ENCODE peak calls at places on chromosomes 1 and 21, in eight cellular contexts. U is K562, S is GM23338, G is transverse colon, A is SK-N-SH, Z is HL-60, L is upper lobe of left lung, R is breast epithelium. H is an unnamed sample.

GRCh38 chr1:23742670-23743286 is 493 bp upstream of the ELOA start:
- DNase-seq in S (peak; percentile 75), Z (peak; percentile 32), U (no peak), A (no peak), R (no peak), L (no peak), G (peak; percentile 44), H (no peak)

GRCh38 chr1:91589438-91589837 is 88.8 kb downstream of the CDC7 start:
- DNase-seq in G (no peak), A (no peak), R (no peak), S (peak; percentile 13), Z (no peak), U (no peak), L (no peak), H (no peak)

GRCh38 chr1:44289530-44289929 is 65.5 kb downstream of the ERI3 start:
- DNase-seq in G (peak; percentile 48), R (no peak), L (peak; percentile 29), Z (no peak), U (peak; percentile 24), A (no peak), S (peak; percentile 18), H (no peak)

GRCh38 chr1:44847786-44848185 is 4.7 kb upstream of the PTCH2 start:
- DNase-seq in L (no peak), Z (no peak), G (no peak), A (no peak), R (no peak), U (no peak), S (no peak), H (no peak)

GRCh38 chr1:177586429-177586828 is 383.4 kb downstream of the SEC16B start:
- DNase-seq in U (no peak), R (no peak), Z (no peak), G (no peak), L (no peak), A (no peak), S (no peak), H (no peak)

GRCh38 chr1:94562502-94563260 is 21.1 kb upstream of the F3 start:
- DNase-seq in S (no peak), R (no peak), G (peak; percentile 62), L (no peak), U (no peak), A (no peak), Z (no peak), H (no peak)

GRCh38 chr1:180282401-180282800 is 52.3 kb downstream of the LHX4 start:
- DNase-seq in R (no peak), G (no peak), S (no peak), A (no peak), L (no peak), U (no peak), Z (no peak), H (no peak)

GRCh38 chr21:24895885-24896734 is 711.2 kb downstream of the MRPL39 start:
- DNase-seq in G (peak; percentile 19), Z (peak; percentile 35), R (no peak), S (peak; percentile 66), L (no peak), A (peak; percentile 1), U (no peak), H (no peak)

GRCh38 chr1:201966171-201966570 is 10.9 kb downstream of the TIMM17A start:
- DNase-seq in U (no peak), Z (no peak), S (no peak), G (no peak), A (no peak), L (no peak), R (peak; percentile 1), H (no peak)

GRCh38 chr21:37006521-37007291 is at the start of gene RIPPLY3:
- DNase-seq in A (peak; percentile 75), U (no peak), S (peak; percentile 75), L (peak; percentile 83), R (no peak), G (no peak), Z (peak; percentile 8), H (no peak)

GRCh38 chr1:161739865-161740566 is 9.6 kb upstream of the DUSP12 start:
- DNase-seq in S (no peak), U (no peak), A (no peak), Z (peak; percentile 28), L (no peak), R (no peak), G (peak; percentile 30), H (no peak)

GRCh38 chr1:228010921-228011320 is 4.1 kb downstream of the WNT3A start:
- DNase-seq in R (peak; percentile 8), L (peak; percentile 23), U (peak; percentile 4), A (no peak), Z (no peak), S (no peak), G (no peak), H (peak; percentile 70)

GRCh38 chr1:229582011-229582694 is 23.6 kb upstream of the ABCB10 start:
- DNase-seq in S (no peak), Z (peak; percentile 51), G (peak; percentile 30), A (no peak), U (no peak), R (peak; percentile 31), L (no peak), H (no peak)

GRCh38 chr1:68294354-68295066 is 62.2 kb upstream of the WLS start:
- DNase-seq in G (no peak), S (no peak), R (no peak), A (no peak), L (no peak), U (no peak), Z (no peak), H (no peak)

GRCh38 chr1:116024629-116025028 is 48.3 kb downstream of the SLC22A15 start:
- DNase-seq in Z (peak; percentile 32), G (no peak), A (no peak), U (no peak), R (no peak), L (no peak), S (no peak), H (no peak)
- H3K4me3 ChIP-seq in Z (no peak overlapping the region), G (no peak overlapping the region), A (no peak overlapping the region), U (no peak overlapping the region), R (no peak overlapping the region), L (no peak overlapping the region), S (no peak overlapping the region), H (no peak overlapping the region)

GRCh38 chr1:12678820-12679219 is 34.9 kb downstream of the AADACL4 start:
- DNase-seq in Z (no peak), G (no peak), A (no peak), R (no peak), S (no peak), L (no peak), U (no peak), H (no peak)

GRCh38 chr1:12674358-12674757 is 30.5 kb downstream of the AADACL4 start:
- DNase-seq in A (no peak), R (no peak), U (no peak), G (no peak), Z (no peak), L (no peak), S (no peak), H (no peak)

GRCh38 chr1:12678350-12678749 is 34.5 kb downstream of the AADACL4 start:
- DNase-seq in L (no peak), G (no peak), R (peak; percentile 23), U (no peak), Z (no peak), A (no peak), S (no peak), H (no peak)

GRCh38 chr1:12677565-12677964 is 33.7 kb downstream of the AADACL4 start:
- DNase-seq in Z (no peak), R (peak; percentile 62), U (no peak), S (no peak), A (no peak), G (no peak), L (no peak), H (no peak)
- TF ChIP-seq POLR2AphosphoS5 in Z (no peak), R (peak; percentile 29), U (no peak), S (no peak), A (no peak), G (no peak), L (no peak), H (no peak)

DNA sequence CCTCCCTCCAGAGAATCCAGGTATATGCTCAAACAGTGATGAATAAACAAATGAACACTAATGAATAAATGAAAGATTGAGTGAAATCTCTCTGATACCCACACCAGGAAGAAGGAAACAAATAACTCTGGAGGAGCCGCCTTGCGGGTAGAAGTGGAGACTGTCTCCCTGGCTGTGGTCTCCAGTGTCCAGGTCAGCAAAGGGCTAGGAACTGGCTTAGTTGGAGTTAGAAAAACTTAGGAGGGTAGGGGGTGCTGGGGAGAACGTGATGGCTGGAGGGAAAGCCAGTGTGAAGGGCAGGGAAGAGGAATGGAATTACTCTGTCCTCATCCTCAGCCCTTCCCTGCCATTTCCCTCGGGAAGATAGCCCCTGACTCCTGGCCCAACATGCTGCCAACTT is 537 bp downstream of the RHBDL2 start:
- DNase-seq in Z (no peak), U (no peak), A (no peak), G (peak; percentile 34), R (no peak), S (no peak), L (no peak), H (no peak)
- TF ChIP-seq CTCF in Z (no peak), U (no peak), A (no peak), G (no peak), R (no peak), S (no peak), L (no peak), H (no peak)

GRCh38 chr21:45048968-45049367 is 25.4 kb upstream of the ADARB1 start:
- DNase-seq in R (no peak), L (no peak), U (no peak), G (no peak), Z (no peak), A (no peak), S (no peak), H (no peak)

GRCh38 chr21:45049725-45050359 is 24.5 kb upstream of the ADARB1 start:
- DNase-seq in U (no peak), S (no peak), G (no peak), Z (no peak), L (no peak), R (no peak), A (no peak), H (no peak)

GRCh38 chr21:45051580-45052434 is 22.6 kb upstream of the ADARB1 start:
- DNase-seq in L (peak; percentile 77), A (no peak), U (no peak), S (no peak), G (no peak), Z (no peak), R (no peak), H (no peak)

GRCh38 chr21:45050786-45051489 is 23.4 kb upstream of the ADARB1 start:
- DNase-seq in A (no peak), G (no peak), U (no peak), S (no peak), Z (no peak), R (no peak), L (no peak), H (no peak)

GRCh38 chr21:45050361-45050785 is 24.0 kb upstream of the ADARB1 start:
- DNase-seq in Z (no peak), A (no peak), G (no peak), U (no peak), L (peak; percentile 66), R (no peak), S (no peak), H (no peak)
- H3K4me3 ChIP-seq in Z (no peak overlapping the region), A (no peak overlapping the region), G (no peak overlapping the region), U (no peak overlapping the region), L (no peak overlapping the region), R (no peak overlapping the region), S (no peak overlapping the region), H (no peak overlapping the region)